ENCODE peak calls at places on chromosomes 6 and 20, in six cellular contexts. One of them, this sample, is unnamed.
A peak's percentile ranks its signal among the peaks of the same experiment; 100 is the strongest.

GRCh38 chr6:44133003-44133931 is 5.9 kb downstream of the TMEM63B start:
- DNase-seq in left lung: no peak
- DNase-seq in effector memory CD4-positive, alpha-beta T cell: no peak
- DNase-seq in CD8-positive, alpha-beta memory T cell: no peak
- DNase-seq in fibroblast of lung: peak; percentile 13
- DNase-seq in cardiac muscle cell: peak; percentile 65
- DNase-seq in this sample: peak; percentile 43

GRCh38 chr6:112780498-112781096 is 433.5 kb downstream of the RFPL4B start:
- DNase-seq in left lung: no peak
- DNase-seq in effector memory CD4-positive, alpha-beta T cell: no peak
- DNase-seq in CD8-positive, alpha-beta memory T cell: no peak
- DNase-seq in fibroblast of lung: peak; percentile 78
- DNase-seq in cardiac muscle cell: peak; percentile 89
- DNase-seq in this sample: peak; percentile 70

GRCh38 chr20:17895641-17896246 is 72.8 kb downstream of the SNX5 start:
- DNase-seq in left lung: peak; percentile 85
- DNase-seq in effector memory CD4-positive, alpha-beta T cell: no peak
- DNase-seq in CD8-positive, alpha-beta memory T cell: no peak
- DNase-seq in fibroblast of lung: peak; percentile 74
- DNase-seq in cardiac muscle cell: no peak
- DNase-seq in this sample: peak; percentile 86

GRCh38 chr6:11341867-11342266 is 109.4 kb upstream of the NEDD9 start:
- DNase-seq in left lung: no peak
- DNase-seq in effector memory CD4-positive, alpha-beta T cell: no peak
- DNase-seq in CD8-positive, alpha-beta memory T cell: no peak
- DNase-seq in fibroblast of lung: peak; percentile 42
- DNase-seq in cardiac muscle cell: no peak
- DNase-seq in this sample: no peak

GRCh38 chr6:11197175-11197535 is 35.3 kb downstream of the NEDD9 start:
- DNase-seq in left lung: no peak
- DNase-seq in effector memory CD4-positive, alpha-beta T cell: no peak
- DNase-seq in CD8-positive, alpha-beta memory T cell: no peak
- DNase-seq in fibroblast of lung: peak; percentile 92
- DNase-seq in cardiac muscle cell: no peak
- DNase-seq in this sample: no peak

GRCh38 chr6:68040312-68040778 is 594.7 kb upstream of the ADGRB3 start:
- DNase-seq in left lung: no peak
- DNase-seq in effector memory CD4-positive, alpha-beta T cell: no peak
- DNase-seq in CD8-positive, alpha-beta memory T cell: no peak
- DNase-seq in fibroblast of lung: peak; percentile 2
- DNase-seq in cardiac muscle cell: no peak
- DNase-seq in this sample: no peak

GRCh38 chr6:38843798-38844197 is 128.7 kb downstream of the DNAH8 start:
- DNase-seq in left lung: no peak
- DNase-seq in effector memory CD4-positive, alpha-beta T cell: no peak
- DNase-seq in CD8-positive, alpha-beta memory T cell: no peak
- DNase-seq in fibroblast of lung: no peak
- DNase-seq in cardiac muscle cell: no peak
- DNase-seq in this sample: no peak

GRCh38 chr6:149266659-149267058 is 50.9 kb upstream of the TAB2 start:
- DNase-seq in left lung: no peak
- DNase-seq in effector memory CD4-positive, alpha-beta T cell: no peak
- DNase-seq in CD8-positive, alpha-beta memory T cell: no peak
- DNase-seq in fibroblast of lung: no peak
- DNase-seq in cardiac muscle cell: no peak
- DNase-seq in this sample: no peak

GRCh38 chr6:142885182-142885867 is 59.7 kb downstream of the HIVEP2 start:
- DNase-seq in left lung: no peak
- DNase-seq in effector memory CD4-positive, alpha-beta T cell: peak; percentile 58
- DNase-seq in CD8-positive, alpha-beta memory T cell: peak; percentile 14
- DNase-seq in fibroblast of lung: peak; percentile 99
- DNase-seq in cardiac muscle cell: peak; percentile 92
- DNase-seq in this sample: no peak

GRCh38 chr20:835220-836045 is 1.9 kb downstream of the FAM110A start:
- DNase-seq in left lung: no peak
- DNase-seq in effector memory CD4-positive, alpha-beta T cell: no peak
- DNase-seq in CD8-positive, alpha-beta memory T cell: no peak
- DNase-seq in fibroblast of lung: no peak
- DNase-seq in cardiac muscle cell: peak; percentile 63
- DNase-seq in this sample: peak; percentile 87

GRCh38 chr6:147941143-147941542 is 401.5 kb upstream of the SASH1 start:
- DNase-seq in left lung: no peak
- DNase-seq in effector memory CD4-positive, alpha-beta T cell: no peak
- DNase-seq in CD8-positive, alpha-beta memory T cell: no peak
- DNase-seq in fibroblast of lung: peak; percentile 68
- DNase-seq in cardiac muscle cell: no peak
- DNase-seq in this sample: no peak

GRCh38 chr6:124334359-124334758 is 530.7 kb downstream of the NKAIN2 start:
- DNase-seq in left lung: no peak
- DNase-seq in effector memory CD4-positive, alpha-beta T cell: no peak
- DNase-seq in CD8-positive, alpha-beta memory T cell: no peak
- DNase-seq in fibroblast of lung: no peak
- DNase-seq in cardiac muscle cell: no peak
- DNase-seq in this sample: no peak

GRCh38 chr6:24283043-24283985 is 74.5 kb downstream of the DCDC2 start:
- DNase-seq in left lung: peak; percentile 39
- DNase-seq in effector memory CD4-positive, alpha-beta T cell: no peak
- DNase-seq in CD8-positive, alpha-beta memory T cell: no peak
- DNase-seq in fibroblast of lung: peak; percentile 81
- DNase-seq in cardiac muscle cell: peak; percentile 91
- DNase-seq in this sample: peak; percentile 85

GRCh38 chr6:158467923-158468322 is 92.0 kb upstream of the TMEM181 start:
- DNase-seq in left lung: no peak
- DNase-seq in effector memory CD4-positive, alpha-beta T cell: no peak
- DNase-seq in CD8-positive, alpha-beta memory T cell: no peak
- DNase-seq in fibroblast of lung: no peak
- DNase-seq in cardiac muscle cell: no peak
- DNase-seq in this sample: no peak

GRCh38 chr6:105890521-105891244 is 195.5 kb upstream of the PRDM1 start:
- DNase-seq in left lung: no peak
- DNase-seq in effector memory CD4-positive, alpha-beta T cell: no peak
- DNase-seq in CD8-positive, alpha-beta memory T cell: no peak
- DNase-seq in fibroblast of lung: peak; percentile 20
- DNase-seq in cardiac muscle cell: no peak
- DNase-seq in this sample: no peak

GRCh38 chr20:25084616-25085187 is 2.8 kb upstream of the VSX1 start:
- DNase-seq in left lung: peak; percentile 58
- DNase-seq in effector memory CD4-positive, alpha-beta T cell: no peak
- DNase-seq in CD8-positive, alpha-beta memory T cell: no peak
- DNase-seq in fibroblast of lung: no peak
- DNase-seq in cardiac muscle cell: no peak
- DNase-seq in this sample: no peak

GRCh38 chr20:22921595-22922421 is 113.3 kb upstream of the SSTR4 start:
- DNase-seq in left lung: no peak
- DNase-seq in effector memory CD4-positive, alpha-beta T cell: no peak
- DNase-seq in CD8-positive, alpha-beta memory T cell: no peak
- DNase-seq in fibroblast of lung: peak; percentile 60
- DNase-seq in cardiac muscle cell: no peak
- DNase-seq in this sample: no peak

GRCh38 chr6:132612449-132613116 is 11.5 kb downstream of the TAAR2 start:
- DNase-seq in left lung: no peak
- DNase-seq in effector memory CD4-positive, alpha-beta T cell: no peak
- DNase-seq in CD8-positive, alpha-beta memory T cell: no peak
- DNase-seq in fibroblast of lung: no peak
- DNase-seq in cardiac muscle cell: no peak
- DNase-seq in this sample: no peak

GRCh38 chr6:169837529-169838250 is 86.3 kb downstream of the ERMARD start:
- DNase-seq in left lung: peak; percentile 67
- DNase-seq in effector memory CD4-positive, alpha-beta T cell: no peak
- DNase-seq in CD8-positive, alpha-beta memory T cell: no peak
- DNase-seq in fibroblast of lung: no peak
- DNase-seq in cardiac muscle cell: no peak
- DNase-seq in this sample: peak; percentile 29

GRCh38 chr6:42940493-42941045 is 11.3 kb downstream of the CNPY3 start:
- DNase-seq in left lung: peak; percentile 37
- DNase-seq in effector memory CD4-positive, alpha-beta T cell: no peak
- DNase-seq in CD8-positive, alpha-beta memory T cell: no peak
- DNase-seq in fibroblast of lung: no peak
- DNase-seq in cardiac muscle cell: no peak
- DNase-seq in this sample: peak; percentile 16

GRCh38 chr6:42937548-42938427 is 8.5 kb downstream of the CNPY3 start:
- DNase-seq in left lung: peak; percentile 41
- DNase-seq in effector memory CD4-positive, alpha-beta T cell: no peak
- DNase-seq in CD8-positive, alpha-beta memory T cell: no peak
- DNase-seq in fibroblast of lung: no peak
- DNase-seq in cardiac muscle cell: no peak
- DNase-seq in this sample: peak; percentile 18

GRCh38 chr6:42939810-42940167 is 10.5 kb downstream of the CNPY3 start:
- DNase-seq in left lung: no peak
- DNase-seq in effector memory CD4-positive, alpha-beta T cell: no peak
- DNase-seq in CD8-positive, alpha-beta memory T cell: no peak
- DNase-seq in fibroblast of lung: no peak
- DNase-seq in cardiac muscle cell: no peak
- DNase-seq in this sample: no peak

GRCh38 chr6:42938428-42938796 is 9.1 kb downstream of the CNPY3 start:
- DNase-seq in left lung: no peak
- DNase-seq in effector memory CD4-positive, alpha-beta T cell: no peak
- DNase-seq in CD8-positive, alpha-beta memory T cell: no peak
- DNase-seq in fibroblast of lung: no peak
- DNase-seq in cardiac muscle cell: no peak
- DNase-seq in this sample: no peak

DNA sequence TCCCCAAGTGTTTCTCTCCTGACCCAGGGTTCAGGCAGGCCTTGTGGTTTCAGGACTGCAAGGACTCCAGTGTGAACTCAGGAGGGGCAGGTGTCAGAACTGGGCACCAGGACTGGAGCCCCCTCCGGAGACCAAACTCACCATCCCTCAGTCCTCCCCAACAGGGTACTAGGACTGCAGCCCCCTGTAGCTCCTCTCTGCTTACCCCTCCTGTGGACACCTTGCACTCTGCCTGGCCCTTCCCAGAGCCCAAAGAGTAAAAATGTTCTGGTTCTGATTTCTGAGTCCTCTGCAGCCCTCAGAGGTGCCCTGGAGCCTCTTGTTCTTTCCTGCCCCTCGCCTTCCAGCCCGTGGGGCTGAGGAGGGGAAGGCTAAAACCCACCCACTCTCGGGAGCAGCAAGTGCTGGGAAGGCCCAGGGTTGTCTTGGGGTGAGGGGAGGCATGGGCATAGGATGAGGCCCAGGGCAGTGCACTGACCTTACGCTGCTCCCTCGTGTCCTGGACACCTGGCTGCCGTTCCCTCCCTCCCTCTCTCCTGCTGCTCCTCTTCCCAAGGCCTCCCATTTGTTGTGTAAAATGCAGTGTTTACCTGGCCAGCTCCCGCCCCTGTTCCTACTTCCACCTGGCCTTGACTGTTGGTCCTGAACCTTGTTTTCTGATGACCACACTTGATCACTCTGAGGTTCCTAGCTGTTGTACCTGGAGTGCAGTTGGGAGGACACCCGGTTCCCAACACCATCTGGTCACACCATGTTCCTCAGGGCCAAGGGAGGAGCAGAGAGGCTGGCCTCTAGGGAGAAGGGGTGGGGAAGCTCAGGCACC is 9.9 kb downstream of the CNPY3 start:
- DNase-seq in left lung: peak; percentile 39
- DNase-seq in effector memory CD4-positive, alpha-beta T cell: no peak
- DNase-seq in CD8-positive, alpha-beta memory T cell: no peak
- DNase-seq in fibroblast of lung: no peak
- DNase-seq in cardiac muscle cell: no peak
- DNase-seq in this sample: no peak
- H3K27ac ChIP-seq in left lung: no peak overlapping the region
- H3K27ac ChIP-seq in effector memory CD4-positive, alpha-beta T cell: no peak overlapping the region
- H3K27ac ChIP-seq in CD8-positive, alpha-beta memory T cell: no peak overlapping the region
- H3K27ac ChIP-seq in fibroblast of lung: no peak overlapping the region
- H3K27ac ChIP-seq in cardiac muscle cell: peak overlapping the region; percentile 30
- H3K27ac ChIP-seq in this sample: no peak overlapping the region

DNA sequence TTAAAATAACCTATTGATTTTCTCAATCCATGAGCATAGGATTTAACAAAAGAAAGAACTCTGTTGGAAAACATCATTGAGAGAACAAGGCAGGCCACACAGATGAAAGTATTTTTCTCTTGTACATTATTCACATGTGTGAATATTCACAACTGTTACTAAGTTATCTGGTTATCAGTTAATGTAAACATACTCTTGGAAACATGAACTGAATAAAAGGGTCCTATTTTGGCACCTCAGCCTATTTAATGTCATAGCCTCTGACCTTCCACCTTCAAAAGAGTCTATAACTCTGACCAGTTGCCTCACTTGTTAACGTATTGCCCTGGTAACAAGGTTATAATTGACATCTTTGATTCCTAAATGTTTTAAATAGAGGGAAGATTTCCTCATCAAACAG is 8.1 kb downstream of the SYCP2 start:
- DNase-seq in left lung: no peak
- DNase-seq in effector memory CD4-positive, alpha-beta T cell: no peak
- DNase-seq in CD8-positive, alpha-beta memory T cell: no peak
- DNase-seq in fibroblast of lung: no peak
- DNase-seq in cardiac muscle cell: no peak
- DNase-seq in this sample: no peak
- H3K4me1 ChIP-seq in left lung: no peaks in the 10 kb centered on the region
- H3K4me1 ChIP-seq in effector memory CD4-positive, alpha-beta T cell: no peaks in the 10 kb centered on the region
- H3K4me1 ChIP-seq in CD8-positive, alpha-beta memory T cell: no peaks in the 10 kb centered on the region
- H3K4me1 ChIP-seq in fibroblast of lung: no peaks in the 10 kb centered on the region
- H3K4me1 ChIP-seq in cardiac muscle cell: no peaks in the 10 kb centered on the region
- H3K4me1 ChIP-seq in this sample: no peaks in the 10 kb centered on the region

GRCh38 chr20:44020406-44021148 is 105.9 kb downstream of the TOX2 start:
- DNase-seq in left lung: no peak
- DNase-seq in effector memory CD4-positive, alpha-beta T cell: no peak
- DNase-seq in CD8-positive, alpha-beta memory T cell: no peak
- DNase-seq in fibroblast of lung: no peak
- DNase-seq in cardiac muscle cell: no peak
- DNase-seq in this sample: no peak

GRCh38 chr20:44021186-44021585 is 106.5 kb downstream of the TOX2 start:
- DNase-seq in left lung: no peak
- DNase-seq in effector memory CD4-positive, alpha-beta T cell: no peak
- DNase-seq in CD8-positive, alpha-beta memory T cell: no peak
- DNase-seq in fibroblast of lung: no peak
- DNase-seq in cardiac muscle cell: no peak
- DNase-seq in this sample: no peak

GRCh38 chr20:44023515-44024371 is 109.1 kb downstream of the TOX2 start:
- DNase-seq in left lung: no peak
- DNase-seq in effector memory CD4-positive, alpha-beta T cell: no peak
- DNase-seq in CD8-positive, alpha-beta memory T cell: no peak
- DNase-seq in fibroblast of lung: no peak
- DNase-seq in cardiac muscle cell: no peak
- DNase-seq in this sample: no peak

GRCh38 chr20:44021900-44022299 is 107.2 kb downstream of the TOX2 start:
- DNase-seq in left lung: no peak
- DNase-seq in effector memory CD4-positive, alpha-beta T cell: no peak
- DNase-seq in CD8-positive, alpha-beta memory T cell: no peak
- DNase-seq in fibroblast of lung: no peak
- DNase-seq in cardiac muscle cell: no peak
- DNase-seq in this sample: no peak

GRCh38 chr20:44022464-44022863 is 107.8 kb downstream of the TOX2 start:
- DNase-seq in left lung: no peak
- DNase-seq in effector memory CD4-positive, alpha-beta T cell: no peak
- DNase-seq in CD8-positive, alpha-beta memory T cell: no peak
- DNase-seq in fibroblast of lung: no peak
- DNase-seq in cardiac muscle cell: no peak
- DNase-seq in this sample: no peak
- H3K27me3 ChIP-seq in left lung: no peaks in the 10 kb centered on the region
- H3K27me3 ChIP-seq in effector memory CD4-positive, alpha-beta T cell: peaks cover 3% of the 10 kb centered on the region
- H3K27me3 ChIP-seq in CD8-positive, alpha-beta memory T cell: no peaks in the 10 kb centered on the region
- H3K27me3 ChIP-seq in fibroblast of lung: no peaks in the 10 kb centered on the region
- H3K27me3 ChIP-seq in cardiac muscle cell: peaks cover 4% of the 10 kb centered on the region
- H3K27me3 ChIP-seq in this sample: no peaks in the 10 kb centered on the region

DNA sequence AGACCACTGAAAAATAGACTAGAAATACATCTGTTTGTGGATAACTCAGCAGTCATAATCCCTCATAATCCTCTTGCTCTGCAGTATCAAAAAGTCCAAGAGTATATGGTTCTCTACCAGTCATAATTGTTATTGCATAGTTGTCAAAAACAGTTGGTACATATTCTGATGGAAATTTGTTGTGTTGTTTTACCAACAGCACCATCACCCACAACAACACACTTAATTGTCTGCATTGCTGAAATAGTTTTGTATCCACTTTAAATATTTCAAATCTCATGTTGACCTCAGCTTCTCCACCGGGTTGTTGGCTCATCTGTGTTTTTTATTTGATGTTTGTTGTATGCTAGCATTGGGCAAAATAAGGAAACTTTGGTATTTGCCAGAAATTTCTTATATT is 39.4 kb downstream of the ITCH start:
- DNase-seq in left lung: no peak
- DNase-seq in effector memory CD4-positive, alpha-beta T cell: no peak
- DNase-seq in CD8-positive, alpha-beta memory T cell: no peak
- DNase-seq in fibroblast of lung: peak; percentile 10
- DNase-seq in cardiac muscle cell: no peak
- DNase-seq in this sample: no peak
- H3K27ac ChIP-seq in left lung: no peak overlapping the region
- H3K27ac ChIP-seq in effector memory CD4-positive, alpha-beta T cell: no peak overlapping the region
- H3K27ac ChIP-seq in CD8-positive, alpha-beta memory T cell: no peak overlapping the region
- H3K27ac ChIP-seq in fibroblast of lung: no peak overlapping the region
- H3K27ac ChIP-seq in cardiac muscle cell: peak overlapping the region; percentile 69
- H3K27ac ChIP-seq in this sample: no peak overlapping the region